ENCODE peak calls at places on chromosomes 1 and 21, in six cellular contexts. G, M, J, O, I and E are unnamed samples.

GRCh38 chr1:74689800-74690696 is 16.5 kb upstream of the ERICH3 start:
- DNase-seq in G (peak; percentile 49), M (no peak), J (no peak), O (no peak), I (no peak), E (no peak)

GRCh38 chr1:99727575-99728190 is 38.8 kb downstream of the FRRS1 start:
- DNase-seq in G (no peak), M (no peak), J (no peak), O (no peak), I (no peak), E (no peak)

GRCh38 chr1:53771648-53772047 is 32.7 kb upstream of the GLIS1 start:
- DNase-seq in G (no peak), M (peak; percentile 31), J (no peak), O (no peak), I (no peak), E (no peak)

GRCh38 chr1:59156526-59157196 is 140.2 kb upstream of the FGGY start:
- DNase-seq in G (no peak), M (no peak), J (no peak), O (no peak), I (no peak), E (no peak)

GRCh38 chr1:27357281-27358037 is 9.3 kb downstream of the MAP3K6 start:
- DNase-seq in G (peak; percentile 74), M (no peak), J (peak; percentile 81), O (peak; percentile 96), I (peak; percentile 90), E (peak; percentile 88)

GRCh38 chr1:24963099-24963872 is 33.2 kb upstream of the RUNX3 start:
- DNase-seq in G (no peak), M (no peak), J (no peak), O (peak; percentile 81), I (peak; percentile 59), E (no peak)

GRCh38 chr1:110200190-110200589 is 9.9 kb upstream of the KCNC4 start:
- DNase-seq in G (no peak), M (no peak), J (no peak), O (no peak), I (no peak), E (no peak)

GRCh38 chr21:36776981-36777617 is 78.2 kb downstream of the SIM2 start:
- DNase-seq in G (no peak), M (no peak), J (no peak), O (no peak), I (no peak), E (no peak)

GRCh38 chr1:11501491-11501897 is 22.5 kb downstream of the DISP3 start:
- DNase-seq in G (no peak), M (no peak), J (peak; percentile 42), O (peak; percentile 56), I (peak; percentile 56), E (no peak)

GRCh38 chr1:213457097-213457680 is 406.1 kb downstream of the RPS6KC1 start:
- DNase-seq in G (no peak), M (no peak), J (peak; percentile 83), O (no peak), I (no peak), E (no peak)

GRCh38 chr1:58572691-58573090 is 4.4 kb downstream of the TACSTD2 start:
- DNase-seq in G (no peak), M (no peak), J (no peak), O (no peak), I (no peak), E (peak; percentile 72)

GRCh38 chr21:34510148-34511142 is 1.6 kb downstream of the KCNE1 start:
- DNase-seq in G (peak; percentile 84), M (no peak), J (peak; percentile 86), O (peak; percentile 92), I (peak; percentile 82), E (peak; percentile 88)

GRCh38 chr1:193434319-193434718 is 247.9 kb upstream of the B3GALT2 start:
- DNase-seq in G (no peak), M (no peak), J (no peak), O (no peak), I (no peak), E (no peak)

GRCh38 chr21:42925114-42925907 is at the start of gene ERVH48-1:
- DNase-seq in G (no peak), M (no peak), J (no peak), O (peak; percentile 41), I (no peak), E (no peak)

GRCh38 chr1:66769512-66770229 is 17.4 kb downstream of the DYNLT5 start:
- DNase-seq in G (no peak), M (no peak), J (no peak), O (no peak), I (no peak), E (no peak)

GRCh38 chr1:152162826-152163463 is 3.9 kb upstream of the RPTN start:
- DNase-seq in G (no peak), M (peak; percentile 88), J (no peak), O (no peak), I (no peak), E (no peak)

GRCh38 chr1:77489910-77490309 is 192.5 kb downstream of the ZZZ3 start:
- DNase-seq in G (no peak), M (no peak), J (no peak), O (no peak), I (no peak), E (no peak)

GRCh38 chr1:246291141-246291540 is 215.9 kb downstream of the SMYD3 start:
- DNase-seq in G (no peak), M (no peak), J (no peak), O (no peak), I (no peak), E (no peak)

GRCh38 chr1:37602750-37603694 is 7.3 kb upstream of the GNL2 start:
- DNase-seq in G (no peak), M (no peak), J (no peak), O (no peak), I (no peak), E (no peak)

GRCh38 chr1:184052194-184052559 is 647 bp downstream of the TSEN15 start:
- DNase-seq in G (no peak), M (no peak), J (no peak), O (no peak), I (no peak), E (no peak)

GRCh38 chr1:212565571-212566305 is 42.8 kb upstream of the ATF3 start:
- DNase-seq in G (no peak), M (no peak), J (no peak), O (no peak), I (no peak), E (no peak)

GRCh38 chr1:111446967-111447892 is 1.8 kb downstream of the WDR77 start:
- DNase-seq in G (peak; percentile 25), M (no peak), J (no peak), O (no peak), I (no peak), E (no peak)

GRCh38 chr1:145846191-145846590 is 761 bp downstream of the NUDT17 start:
- DNase-seq in G (peak; percentile 23), M (no peak), J (no peak), O (no peak), I (no peak), E (no peak)

GRCh38 chr1:243598433-243598832 is 251.6 kb downstream of the AKT3 start:
- DNase-seq in G (no peak), M (peak; percentile 58), J (no peak), O (no peak), I (no peak), E (no peak)

GRCh38 chr1:183012301-183012994 is 10.8 kb upstream of the LAMC1 start:
- DNase-seq in G (no peak), M (no peak), J (no peak), O (no peak), I (no peak), E (no peak)

GRCh38 chr1:12095822-12096263 is 32.7 kb downstream of the TNFRSF8 start:
- DNase-seq in G (no peak), M (no peak), J (no peak), O (peak; percentile 35), I (no peak), E (no peak)

GRCh38 chr1:21507511-21508270 is 1.5 kb upstream of the ALPL start:
- DNase-seq in G (no peak), M (no peak), J (peak; percentile 11), O (no peak), I (no peak), E (no peak)

GRCh38 chr1:75672528-75673393 is 51.7 kb upstream of the ACADM start:
- DNase-seq in G (no peak), M (peak; percentile 68), J (no peak), O (no peak), I (no peak), E (no peak)

GRCh38 chr1:244354810-244355278 is 96.9 kb downstream of the ADSS2 start:
- DNase-seq in G (no peak), M (no peak), J (no peak), O (no peak), I (no peak), E (no peak)

GRCh38 chr1:221697924-221698425 is 43.9 kb downstream of the DUSP10 start:
- DNase-seq in G (no peak), M (no peak), J (no peak), O (no peak), I (no peak), E (no peak)

GRCh38 chr1:151825204-151825603 is 6.4 kb downstream of the RORC start:
- DNase-seq in G (no peak), M (no peak), J (no peak), O (no peak), I (no peak), E (no peak)

GRCh38 chr1:9101510-9102146 is 27.3 kb downstream of the GPR157 start:
- DNase-seq in G (peak; percentile 52), M (no peak), J (no peak), O (no peak), I (peak; percentile 67), E (no peak)

GRCh38 chr1:57309608-57310007 is 114.3 kb downstream of the DAB1 start:
- DNase-seq in G (no peak), M (no peak), J (no peak), O (no peak), I (no peak), E (no peak)

GRCh38 chr1:156195853-156196252 is 1.9 kb downstream of the SLC25A44 start:
- DNase-seq in G (no peak), M (no peak), J (no peak), O (no peak), I (no peak), E (no peak)

GRCh38 chr1:17075470-17076255 is 21.8 kb upstream of the SDHB start:
- DNase-seq in G (peak; percentile 51), M (no peak), J (no peak), O (peak; percentile 71), I (no peak), E (no peak)
- TF ChIP-seq CTCF in G (peak; percentile 25), M (peak; percentile 32), J (no peak), O (peak; percentile 26), I (no peak), E (peak; percentile 31)

GRCh38 chr1:223531742-223532341 is 133.7 kb downstream of the CAPN8 start:
- DNase-seq in G (peak; percentile 81), M (no peak), J (peak; percentile 59), O (no peak), I (no peak), E (peak; percentile 71)
- TF ChIP-seq CTCF in G (peak; percentile 44), M (peak; percentile 87), J (no peak), O (peak; percentile 59), I (no peak), E (peak; percentile 59)

GRCh38 chr1:46285730-46286477 is 17.5 kb downstream of the LRRC41 start:
- DNase-seq in G (no peak), M (no peak), J (no peak), O (no peak), I (no peak), E (no peak)
- TF ChIP-seq CTCF in G (no peak), M (no peak), J (no peak), O (no peak), I (no peak), E (no peak)

GRCh38 chr1:162627662-162628296 is 4.5 kb upstream of the DDR2 start:
- DNase-seq in G (no peak), M (no peak), J (no peak), O (no peak), I (no peak), E (no peak)
- TF ChIP-seq CTCF in G (peak; percentile 47), M (peak; percentile 52), J (no peak), O (peak; percentile 20), I (no peak), E (peak; percentile 50)